ENCODE peak calls at places on chromosome 3, in six cellular contexts. Q, B, J, O, I and Z are unnamed samples.

GRCh38 chr3:134330895-134331810 is 43.1 kb downstream of the AMOTL2 start:
- DNase-seq in I (no peak), B (no peak), J (no peak), Q (peak; percentile 85), O (peak; percentile 84), Z (no peak)

GRCh38 chr3:128071771-128072453 is 19.7 kb downstream of the SEC61A1 start:
- DNase-seq in O (no peak), I (peak; percentile 67), Q (peak; percentile 55), J (no peak), B (no peak), Z (no peak)

GRCh38 chr3:39809181-39809994 is at the start of gene MYRIP:
- DNase-seq in J (peak; percentile 81), B (peak; percentile 90), Q (peak; percentile 69), I (peak; percentile 84), O (peak; percentile 24), Z (peak; percentile 77)

GRCh38 chr3:94862703-94863102 is 799.8 kb downstream of the NSUN3 start:
- DNase-seq in J (no peak), O (no peak), Q (no peak), B (no peak), I (no peak), Z (no peak)

GRCh38 chr3:16596352-16597032 is 8.7 kb downstream of the DAZL start:
- DNase-seq in O (no peak), B (no peak), Q (no peak), J (no peak), I (no peak), Z (no peak)

GRCh38 chr3:193190387-193190786 is 50.6 kb upstream of the PLAAT1 start:
- DNase-seq in B (no peak), J (no peak), Q (no peak), I (no peak), O (no peak), Z (no peak)

GRCh38 chr3:126481808-126482502 is 6.3 kb upstream of the ZXDC start:
- DNase-seq in O (no peak), I (peak; percentile 76), B (no peak), J (peak; percentile 60), Q (no peak), Z (no peak)

GRCh38 chr3:104628185-104628789 is 738.4 kb upstream of the ALCAM start:
- DNase-seq in Q (no peak), B (no peak), I (no peak), J (no peak), O (no peak), Z (no peak)

GRCh38 chr3:171187706-171188290 is 161.3 kb upstream of the SLC2A2 start:
- DNase-seq in I (no peak), B (no peak), O (no peak), Q (no peak), J (no peak), Z (peak; percentile 7)

GRCh38 chr3:133843634-133844033 is 38.0 kb downstream of the SRPRB start:
- DNase-seq in J (no peak), I (no peak), B (no peak), O (no peak), Q (peak; percentile 33), Z (no peak)

GRCh38 chr3:154252759-154253638 is 71.3 kb downstream of the DHX36 start:
- DNase-seq in B (peak; percentile 91), J (peak; percentile 89), Q (peak; percentile 96), I (peak; percentile 91), O (peak; percentile 82), Z (peak; percentile 92)

GRCh38 chr3:179418610-179419009 is 32.7 kb downstream of the GNB4 start:
- DNase-seq in J (no peak), B (no peak), I (no peak), O (no peak), Q (no peak), Z (no peak)

GRCh38 chr3:27119639-27120038 is 249.5 kb downstream of the NEK10 start:
- DNase-seq in J (no peak), B (no peak), Q (no peak), O (no peak), I (no peak), Z (no peak)

GRCh38 chr3:141261472-141262171 is 30.0 kb downstream of the PXYLP1 start:
- DNase-seq in B (no peak), J (no peak), I (no peak), Q (no peak), O (no peak), Z (no peak)

GRCh38 chr3:57803647-57804081 is 47.6 kb downstream of the SLMAP start:
- DNase-seq in J (peak; percentile 28), Q (no peak), I (no peak), O (peak; percentile 45), B (no peak), Z (peak; percentile 20)

GRCh38 chr3:59116138-59116537 is 66.3 kb upstream of the CFAP20DC start:
- DNase-seq in I (no peak), Q (no peak), B (no peak), O (no peak), J (no peak), Z (no peak)

GRCh38 chr3:189727898-189728297 is 96.7 kb downstream of the TP63 start:
- DNase-seq in B (no peak), J (no peak), O (no peak), I (no peak), Q (no peak), Z (no peak)

GRCh38 chr3:149536429-149536828 is 61.9 kb downstream of the TM4SF4 start:
- DNase-seq in I (no peak), Q (peak; percentile 74), J (peak; percentile 26), O (no peak), B (no peak), Z (no peak)

GRCh38 chr3:49689046-49689886 is at the start of the genes MST1 and RNF123:
- DNase-seq in J (peak; percentile 90), I (peak; percentile 97), B (peak; percentile 90), Q (peak; percentile 93), O (peak; percentile 61), Z (peak; percentile 78)

GRCh38 chr3:141849056-141849814 is 27.2 kb upstream of the ATP1B3 start:
- DNase-seq in I (no peak), B (no peak), O (no peak), J (no peak), Q (no peak), Z (no peak)

GRCh38 chr3:146156801-146157310 is 4.1 kb downstream of the PLOD2 start:
- DNase-seq in O (no peak), Q (no peak), J (peak; percentile 26), I (no peak), B (peak; percentile 59), Z (peak; percentile 19)

GRCh38 chr3:97882975-97883598 is 61.3 kb downstream of the CRYBG3 start:
- DNase-seq in I (no peak), O (no peak), Q (no peak), J (no peak), B (peak; percentile 44), Z (peak; percentile 16)

GRCh38 chr3:160291290-160291908 is 66.2 kb downstream of the C3orf80 start:
- DNase-seq in Q (no peak), J (peak; percentile 49), O (no peak), I (no peak), B (peak; percentile 36), Z (no peak)

DNA sequence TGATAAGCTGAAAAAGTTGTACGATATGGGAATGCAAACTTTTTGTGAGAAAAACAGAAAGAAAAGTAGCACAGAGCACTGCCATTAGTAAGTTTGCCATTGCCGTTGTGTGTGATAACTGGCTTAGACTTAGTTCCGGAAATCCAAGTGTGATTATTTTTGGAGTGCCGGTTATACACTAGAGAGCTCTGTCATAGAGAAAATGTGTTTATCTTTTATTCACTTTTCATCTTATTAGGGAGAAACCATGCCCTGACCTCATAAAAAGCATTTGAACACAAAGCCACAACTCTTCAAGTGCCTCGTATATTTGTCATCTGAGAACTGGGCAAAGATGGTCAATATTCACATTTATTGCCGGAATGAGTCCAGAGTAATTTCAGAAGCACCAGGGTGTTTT is 36.1 kb downstream of the CTDSPL start:
- DNase-seq in I (no peak), O (no peak), B (no peak), J (no peak), Q (no peak), Z (no peak)
- TF ChIP-seq POLR2AphosphoS5 in I (no peak), O (no peak), B (no peak), J (no peak), Q (peak; percentile 9), Z (no peak)

DNA sequence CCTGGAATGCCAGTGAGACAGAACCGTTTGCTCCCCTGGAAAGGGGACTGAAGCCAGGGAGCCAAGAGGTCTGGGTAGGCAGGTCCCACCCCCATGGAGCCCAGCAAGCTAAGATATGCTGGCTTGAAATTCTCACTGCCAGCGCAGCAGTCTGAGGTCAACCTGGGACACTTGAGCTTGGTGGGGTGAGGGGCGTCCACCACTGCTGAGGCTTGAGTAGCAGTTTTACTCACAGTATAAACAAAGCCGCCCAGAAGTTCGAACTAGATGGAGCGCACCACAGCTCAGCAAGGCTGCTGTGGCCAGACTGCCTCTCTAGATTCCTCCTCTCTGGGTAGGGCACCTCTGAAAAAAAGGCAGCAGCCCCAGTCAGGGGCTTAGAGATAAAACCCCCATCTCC is 33.6 kb downstream of the CEP70 start:
- DNase-seq in B (no peak), Q (no peak), O (no peak), J (no peak), I (no peak), Z (no peak)
- H3K9me3 ChIP-seq in B (peaks cover 17% of the 10 kb centered on the region), Q (peaks cover 9% of the 10 kb centered on the region), O (peaks cover 45% of the 10 kb centered on the region), J (peaks cover 30% of the 10 kb centered on the region), I (peaks cover 53% of the 10 kb centered on the region), Z (no peaks in the 10 kb centered on the region)

DNA sequence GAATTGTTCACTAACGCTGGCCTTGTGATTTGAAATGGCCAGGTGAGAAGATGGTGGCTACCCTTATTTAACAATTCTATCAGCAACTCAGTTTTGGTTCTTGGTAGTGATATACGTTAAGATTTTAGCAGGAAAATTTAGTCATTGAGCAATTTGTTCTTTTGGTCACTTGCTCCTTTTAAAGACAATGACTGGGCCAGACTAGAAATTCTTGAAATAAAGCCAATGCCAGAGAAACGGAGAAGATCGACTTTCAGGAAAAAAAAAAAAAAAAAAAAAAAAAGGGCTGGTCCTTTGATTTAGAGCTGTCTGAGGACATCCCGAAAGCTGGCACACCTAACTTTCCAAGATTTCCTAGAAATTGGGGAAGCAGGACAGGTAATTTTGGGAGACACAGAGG is 178.5 kb downstream of the FNDC3B start:
- DNase-seq in O (no peak), I (no peak), Q (no peak), B (no peak), J (no peak), Z (no peak)
- H3K4me3 ChIP-seq in O (no peak overlapping the region), I (no peak overlapping the region), Q (no peak overlapping the region), B (no peak overlapping the region), J (no peak overlapping the region), Z (no peak overlapping the region)

GRCh38 chr3:107798381-107798780 is 275.6 kb downstream of the BBX start:
- DNase-seq in I (no peak), Q (no peak), O (no peak), B (no peak), J (no peak), Z (no peak)
- TF ChIP-seq POLR2AphosphoS5 in I (no peak), Q (no peak), O (no peak), B (no peak), J (no peak), Z (no peak)